ENCODE peak calls at places on chromosome 16, in six cellular contexts. E, C, O, V, Q and Z are unnamed samples.
A peak's percentile ranks its signal among the peaks of the same experiment; 100 is the strongest.

GRCh38 chr16:75000481-75001081 is 1.8 kb downstream of the ZNRF1 start:
- DNase-seq in E (no peak), C (peak; percentile 47), O (peak; percentile 58), V (peak; percentile 27), Q (no peak), Z (peak; percentile 27)

GRCh38 chr16:77986021-77986420 is 36.3 kb upstream of the CLEC3A start:
- DNase-seq in E (no peak), C (no peak), O (no peak), V (no peak), Q (no peak), Z (no peak)

GRCh38 chr16:71214771-71215381 is 15.6 kb downstream of the HYDIN start:
- DNase-seq in E (peak; percentile 19), C (peak; percentile 11), O (no peak), V (no peak), Q (no peak), Z (no peak)

GRCh38 chr16:56488035-56488434 is 31.8 kb downstream of the BBS2 start:
- DNase-seq in E (no peak), C (no peak), O (no peak), V (no peak), Q (no peak), Z (no peak)

GRCh38 chr16:54273566-54273965 is 13.0 kb downstream of the IRX3 start:
- DNase-seq in E (no peak), C (no peak), O (no peak), V (no peak), Q (no peak), Z (no peak)

GRCh38 chr16:64455275-64455674 is 666.6 kb downstream of the CDH11 start:
- DNase-seq in E (no peak), C (no peak), O (no peak), V (peak; percentile 48), Q (no peak), Z (no peak)

GRCh38 chr16:7340938-7341337 is 8.3 kb downstream of the RBFOX1 start:
- DNase-seq in E (no peak), C (no peak), O (no peak), V (no peak), Q (no peak), Z (no peak)

GRCh38 chr16:73878616-73879015 is 418.0 kb upstream of the PSMD7 start:
- DNase-seq in E (peak; percentile 24), C (peak; percentile 35), O (no peak), V (peak; percentile 64), Q (peak; percentile 3), Z (peak; percentile 27)

GRCh38 chr16:84791088-84791487 is 28.7 kb upstream of the CRISPLD2 start:
- DNase-seq in E (no peak), C (no peak), O (no peak), V (peak; percentile 40), Q (no peak), Z (no peak)

GRCh38 chr16:73163238-73163795 is 115.4 kb upstream of the ZFHX3 start:
- DNase-seq in E (no peak), C (no peak), O (no peak), V (no peak), Q (no peak), Z (no peak)

GRCh38 chr16:87384162-87384999 is 805 bp upstream of the FBXO31 start:
- DNase-seq in E (no peak), C (no peak), O (no peak), V (no peak), Q (no peak), Z (no peak)

GRCh38 chr16:75192606-75193264 is 14.2 kb downstream of the CTRB2 start:
- DNase-seq in E (no peak), C (no peak), O (no peak), V (no peak), Q (no peak), Z (no peak)

GRCh38 chr16:27199747-27200146 is 3.6 kb upstream of the KDM8 start:
- DNase-seq in E (peak; percentile 85), C (peak; percentile 42), O (peak; percentile 69), V (peak; percentile 6), Q (peak; percentile 73), Z (no peak)

GRCh38 chr16:67499159-67499558 is 15.8 kb upstream of the AGRP start:
- DNase-seq in E (no peak), C (no peak), O (no peak), V (no peak), Q (no peak), Z (no peak)

GRCh38 chr16:27786881-27787625 is 237.1 kb downstream of the KATNIP start:
- DNase-seq in E (no peak), C (no peak), O (no peak), V (no peak), Q (no peak), Z (no peak)

GRCh38 chr16:70592106-70592571 is 54.2 kb upstream of the IL34 start:
- DNase-seq in E (no peak), C (no peak), O (no peak), V (no peak), Q (no peak), Z (no peak)

DNA sequence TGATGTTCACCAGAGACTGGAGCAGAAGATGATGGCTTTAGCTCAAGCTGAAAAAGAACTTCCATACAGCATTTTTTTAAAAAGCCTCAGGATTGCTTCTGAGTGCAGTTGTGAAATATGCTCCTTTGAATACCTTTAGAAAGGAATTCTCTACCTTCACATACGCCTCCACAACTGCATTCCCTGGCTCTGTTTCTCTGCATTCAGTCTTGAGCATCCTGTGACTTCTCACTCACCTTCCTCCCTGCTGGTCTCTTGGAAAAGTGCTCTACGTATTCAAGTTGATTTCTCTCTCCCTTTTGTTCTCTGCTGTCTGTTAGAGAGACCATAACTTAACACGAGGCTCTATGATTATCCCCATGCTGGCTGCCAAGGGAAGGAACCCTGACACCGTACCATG is 34.5 kb downstream of the HS3ST2 start:
- DNase-seq in E (no peak), C (peak; percentile 51), O (no peak), V (no peak), Q (no peak), Z (no peak)
- TF ChIP-seq EZH2 in E (no peak), C (no peak), O (no peak), V (no peak), Q (no peak), Z (no peak)

DNA sequence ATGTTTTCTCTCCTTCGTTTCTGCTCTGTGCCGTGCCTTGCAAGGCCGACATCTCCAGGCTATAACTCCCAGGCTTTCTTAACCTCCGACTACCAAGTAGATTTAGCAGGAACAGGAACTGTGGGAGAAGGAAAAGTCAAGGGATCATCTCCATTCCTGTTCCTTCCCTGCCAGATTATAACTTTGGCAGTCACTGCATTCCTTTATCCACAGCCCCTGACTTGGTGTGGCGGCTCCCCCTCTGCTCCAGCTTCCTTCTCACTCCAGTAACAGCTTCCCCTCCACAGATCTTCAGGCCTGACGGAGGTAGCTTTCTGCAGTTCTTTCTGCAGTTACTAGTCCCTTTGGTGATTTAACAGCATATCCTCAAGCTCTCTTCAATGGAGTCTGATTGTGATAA is 234.6 kb upstream of the MON1B start:
- DNase-seq in E (no peak), C (no peak), O (no peak), V (no peak), Q (no peak), Z (no peak)
- H3K9ac ChIP-seq in E (no peak overlapping the region), C (no peak overlapping the region), O (no peak overlapping the region), V (no peak overlapping the region), Q (no peak overlapping the region), Z (no peak overlapping the region)

DNA sequence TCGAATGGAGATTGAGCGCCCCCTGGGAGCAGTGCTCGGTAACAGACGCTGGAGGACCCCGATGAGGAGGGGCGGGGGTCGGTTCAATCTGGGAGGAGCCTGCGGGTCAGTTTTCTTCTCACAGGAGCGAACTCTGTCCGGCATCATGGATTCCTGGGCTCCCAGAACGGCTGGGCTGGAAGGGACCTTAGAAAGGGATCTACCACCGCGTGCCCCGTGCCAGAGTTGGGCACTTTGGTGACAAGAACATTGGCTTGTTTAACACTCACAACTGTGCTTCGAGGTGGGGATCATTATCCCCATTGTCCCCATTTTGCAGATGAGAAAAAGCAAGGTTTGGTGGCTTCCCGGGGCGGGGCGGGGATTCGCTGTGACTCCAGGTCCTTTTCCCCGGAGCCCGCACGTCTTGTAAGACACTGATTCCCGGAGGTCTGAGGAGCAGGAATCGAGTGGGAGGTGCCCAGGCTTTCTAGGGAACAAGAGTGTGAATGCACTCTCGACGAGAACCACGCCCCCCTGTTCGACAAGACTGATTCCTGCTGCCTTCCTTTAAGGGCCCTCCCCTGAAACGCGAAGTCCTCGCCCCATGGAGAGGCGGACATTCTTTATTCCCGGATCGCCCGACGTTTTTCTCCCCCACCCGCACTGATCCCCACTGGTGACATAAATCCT is 1.5 kb upstream of the FBXL19 start:
- DNase-seq in E (peak; percentile 70), C (no peak), O (peak; percentile 94), V (peak; percentile 92), Q (peak; percentile 52), Z (peak; percentile 98)
- TF ChIP-seq CTCF in E (peak; percentile 86), C (peak; percentile 38), O (peak; percentile 98), V (peak; percentile 92), Q (peak; percentile 86), Z (peak; percentile 94)

GRCh38 chr16:11973065-11973464 is 3.5 kb upstream of the SNX29 start:
- DNase-seq in E (no peak), C (no peak), O (no peak), V (no peak), Q (no peak), Z (no peak)

GRCh38 chr16:11976850-11977205 is 294 bp downstream of the SNX29 start:
- DNase-seq in E (no peak), C (no peak), O (no peak), V (no peak), Q (no peak), Z (no peak)

GRCh38 chr16:11978080-11978479 is 1.5 kb downstream of the SNX29 start:
- DNase-seq in E (peak; percentile 20), C (no peak), O (no peak), V (no peak), Q (no peak), Z (no peak)

GRCh38 chr16:11980167-11980844 is 3.8 kb downstream of the SNX29 start:
- DNase-seq in E (no peak), C (no peak), O (no peak), V (peak; percentile 16), Q (peak; percentile 85), Z (no peak)

DNA sequence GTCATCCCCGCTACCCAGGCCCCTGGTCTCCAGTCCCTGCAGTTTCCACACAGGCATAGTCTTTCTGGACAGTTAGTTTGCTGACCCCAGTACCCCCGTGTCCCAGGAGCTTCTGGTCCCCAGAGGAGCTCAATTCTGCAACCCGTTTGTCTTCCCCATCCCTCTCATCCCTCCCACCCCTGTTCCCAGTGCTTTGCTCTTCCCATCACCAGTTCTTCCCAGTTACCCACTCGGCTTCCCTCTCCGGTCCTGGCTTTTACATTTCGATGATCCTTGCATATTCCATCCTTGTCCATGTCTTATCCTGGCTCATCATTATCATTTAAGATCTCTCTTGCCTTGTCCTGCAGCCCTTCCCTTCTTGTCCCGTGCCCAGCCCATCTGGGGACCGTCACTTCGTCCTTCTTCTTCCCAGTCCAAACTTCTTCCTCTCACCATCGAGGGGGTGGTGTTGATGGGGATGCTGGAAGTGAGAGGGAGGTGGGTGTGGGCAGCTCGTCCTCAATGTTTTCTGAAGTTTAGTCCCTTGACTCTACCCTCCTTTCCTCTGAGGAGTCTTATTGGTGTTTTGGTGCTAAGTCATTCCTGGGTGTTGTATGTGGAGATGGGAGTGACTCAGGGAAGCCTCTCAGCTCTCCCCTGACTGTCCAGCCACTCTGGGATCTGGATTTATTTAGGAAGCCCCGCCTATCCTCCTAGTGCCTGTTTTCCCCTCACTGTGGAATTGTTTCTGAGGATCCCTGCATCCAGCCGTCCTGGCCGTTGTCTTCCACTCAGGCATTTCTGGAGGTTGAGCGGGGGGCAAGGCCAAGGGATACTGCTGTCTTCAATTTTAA is 890 bp downstream of the SNX29 start:
- DNase-seq in E (no peak), C (peak; percentile 69), O (no peak), V (peak; percentile 85), Q (no peak), Z (peak; percentile 35)
- TF ChIP-seq EZH2 in E (no peak), C (no peak), O (no peak), V (no peak), Q (no peak), Z (no peak)